ENCODE peak calls at places on chromosomes 16 and 17, in six cellular contexts. One of them, this sample, is unnamed.

GRCh38 chr16:17283022-17283421 is 187.7 kb downstream of the XYLT1 start:
- DNase-seq in body of pancreas: no peak
- DNase-seq in ovary: no peak
- DNase-seq in heart left ventricle: no peak
- DNase-seq in IMR-90: no peak
- DNase-seq in esophagus squamous epithelium: no peak
- DNase-seq in this sample: no peak

GRCh38 chr16:49278944-49279725 is 2.5 kb downstream of the CBLN1 start:
- DNase-seq in body of pancreas: no peak
- DNase-seq in ovary: no peak
- DNase-seq in heart left ventricle: no peak
- DNase-seq in IMR-90: no peak
- DNase-seq in esophagus squamous epithelium: no peak
- DNase-seq in this sample: no peak

GRCh38 chr17:12510535-12510934 is 155.2 kb upstream of the MYOCD start:
- DNase-seq in body of pancreas: no peak
- DNase-seq in ovary: no peak
- DNase-seq in heart left ventricle: no peak
- DNase-seq in IMR-90: peak
- DNase-seq in esophagus squamous epithelium: no peak
- DNase-seq in this sample: no peak

GRCh38 chr16:88754912-88755744 is 29.9 kb downstream of the PIEZO1 start:
- DNase-seq in body of pancreas: no peak
- DNase-seq in ovary: no peak
- DNase-seq in heart left ventricle: no peak
- DNase-seq in IMR-90: peak
- DNase-seq in esophagus squamous epithelium: no peak
- DNase-seq in this sample: no peak

GRCh38 chr17:66552381-66552780 is 250.0 kb downstream of the PRKCA start:
- DNase-seq in body of pancreas: no peak
- DNase-seq in ovary: no peak
- DNase-seq in heart left ventricle: no peak
- DNase-seq in IMR-90: no peak
- DNase-seq in esophagus squamous epithelium: no peak
- DNase-seq in this sample: no peak

GRCh38 chr16:67865318-67865717 is 7.5 kb upstream of the EDC4 start:
- DNase-seq in body of pancreas: peak
- DNase-seq in ovary: no peak
- DNase-seq in heart left ventricle: no peak
- DNase-seq in IMR-90: peak
- DNase-seq in esophagus squamous epithelium: no peak
- DNase-seq in this sample: no peak

GRCh38 chr16:51365715-51366114 is 214.6 kb upstream of the SALL1 start:
- DNase-seq in body of pancreas: no peak
- DNase-seq in ovary: no peak
- DNase-seq in heart left ventricle: no peak
- DNase-seq in IMR-90: no peak
- DNase-seq in esophagus squamous epithelium: no peak
- DNase-seq in this sample: no peak

GRCh38 chr16:85334718-85335583 is 222.7 kb upstream of the CIBAR2 start:
- DNase-seq in body of pancreas: peak
- DNase-seq in ovary: no peak
- DNase-seq in heart left ventricle: no peak
- DNase-seq in IMR-90: no peak
- DNase-seq in esophagus squamous epithelium: no peak
- DNase-seq in this sample: no peak

GRCh38 chr16:71201556-71201955 is 29.0 kb downstream of the HYDIN start:
- DNase-seq in body of pancreas: no peak
- DNase-seq in ovary: no peak
- DNase-seq in heart left ventricle: no peak
- DNase-seq in IMR-90: no peak
- DNase-seq in esophagus squamous epithelium: no peak
- DNase-seq in this sample: no peak

GRCh38 chr17:62704381-62704971 is 77.0 kb downstream of the MRC2 start:
- DNase-seq in body of pancreas: peak
- DNase-seq in ovary: peak
- DNase-seq in heart left ventricle: no peak
- DNase-seq in IMR-90: peak
- DNase-seq in esophagus squamous epithelium: no peak
- DNase-seq in this sample: peak

GRCh38 chr16:77986021-77986420 is 36.3 kb upstream of the CLEC3A start:
- DNase-seq in body of pancreas: no peak
- DNase-seq in ovary: no peak
- DNase-seq in heart left ventricle: no peak
- DNase-seq in IMR-90: no peak
- DNase-seq in esophagus squamous epithelium: no peak
- DNase-seq in this sample: no peak

GRCh38 chr17:36885161-36885735 is 52.0 kb upstream of the LHX1 start:
- DNase-seq in body of pancreas: no peak
- DNase-seq in ovary: no peak
- DNase-seq in heart left ventricle: no peak
- DNase-seq in IMR-90: no peak
- DNase-seq in esophagus squamous epithelium: no peak
- DNase-seq in this sample: peak

GRCh38 chr17:73360961-73361761 is 49.4 kb upstream of the CDC42EP4 start:
- DNase-seq in body of pancreas: no peak
- DNase-seq in ovary: no peak
- DNase-seq in heart left ventricle: no peak
- DNase-seq in IMR-90: no peak
- DNase-seq in esophagus squamous epithelium: no peak
- DNase-seq in this sample: no peak

GRCh38 chr17:45300060-45300751 is 16.6 kb downstream of the MAP3K14 start:
- DNase-seq in body of pancreas: no peak
- DNase-seq in ovary: no peak
- DNase-seq in heart left ventricle: peak
- DNase-seq in IMR-90: no peak
- DNase-seq in esophagus squamous epithelium: no peak
- DNase-seq in this sample: no peak

GRCh38 chr17:68768804-68769203 is 167.6 kb upstream of the FAM20A start:
- DNase-seq in body of pancreas: no peak
- DNase-seq in ovary: no peak
- DNase-seq in heart left ventricle: no peak
- DNase-seq in IMR-90: no peak
- DNase-seq in esophagus squamous epithelium: no peak
- DNase-seq in this sample: no peak

GRCh38 chr17:46167826-46168569 is 25.2 kb downstream of the KANSL1 start:
- DNase-seq in body of pancreas: no peak
- DNase-seq in ovary: no peak
- DNase-seq in heart left ventricle: no peak
- DNase-seq in IMR-90: peak
- DNase-seq in esophagus squamous epithelium: no peak
- DNase-seq in this sample: no peak

GRCh38 chr16:81164958-81165357 is 68.8 kb upstream of the GCSH start:
- DNase-seq in body of pancreas: no peak
- DNase-seq in ovary: no peak
- DNase-seq in heart left ventricle: no peak
- DNase-seq in IMR-90: no peak
- DNase-seq in esophagus squamous epithelium: no peak
- DNase-seq in this sample: no peak

GRCh38 chr16:5510819-5511370 is 413.3 kb upstream of the EEF2KMT start:
- DNase-seq in body of pancreas: no peak
- DNase-seq in ovary: no peak
- DNase-seq in heart left ventricle: no peak
- DNase-seq in IMR-90: no peak
- DNase-seq in esophagus squamous epithelium: no peak
- DNase-seq in this sample: no peak

GRCh38 chr17:4407851-4408250 is 25.9 kb upstream of the SPNS3 start:
- DNase-seq in body of pancreas: peak
- DNase-seq in ovary: no peak
- DNase-seq in heart left ventricle: no peak
- DNase-seq in IMR-90: no peak
- DNase-seq in esophagus squamous epithelium: no peak
- DNase-seq in this sample: no peak

GRCh38 chr17:10292057-10292931 is 80.5 kb downstream of the MYH13 start:
- DNase-seq in body of pancreas: no peak
- DNase-seq in ovary: no peak
- DNase-seq in heart left ventricle: peak
- DNase-seq in IMR-90: peak
- DNase-seq in esophagus squamous epithelium: no peak
- DNase-seq in this sample: no peak

GRCh38 chr16:84483882-84484565 is 20.4 kb downstream of the MEAK7 start:
- DNase-seq in body of pancreas: no peak
- DNase-seq in ovary: peak
- DNase-seq in heart left ventricle: no peak
- DNase-seq in IMR-90: no peak
- DNase-seq in esophagus squamous epithelium: no peak
- DNase-seq in this sample: no peak

GRCh38 chr17:62848334-62848733 is 40.2 kb upstream of the MARCHF10 start:
- DNase-seq in body of pancreas: no peak
- DNase-seq in ovary: no peak
- DNase-seq in heart left ventricle: no peak
- DNase-seq in IMR-90: no peak
- DNase-seq in esophagus squamous epithelium: no peak
- DNase-seq in this sample: no peak

GRCh38 chr16:14502932-14503741 is 126.9 kb downstream of the PARN start:
- DNase-seq in body of pancreas: no peak
- DNase-seq in ovary: no peak
- DNase-seq in heart left ventricle: no peak
- DNase-seq in IMR-90: peak
- DNase-seq in esophagus squamous epithelium: no peak
- DNase-seq in this sample: no peak

GRCh38 chr17:82202981-82203380 is 9.7 kb downstream of the CCDC57 start:
- DNase-seq in body of pancreas: no peak
- DNase-seq in ovary: no peak
- DNase-seq in heart left ventricle: no peak
- DNase-seq in IMR-90: no peak
- DNase-seq in esophagus squamous epithelium: no peak
- DNase-seq in this sample: no peak

GRCh38 chr16:29667755-29668154 is 4.7 kb downstream of the SPN start:
- DNase-seq in body of pancreas: no peak
- DNase-seq in ovary: no peak
- DNase-seq in heart left ventricle: no peak
- DNase-seq in IMR-90: no peak
- DNase-seq in esophagus squamous epithelium: no peak
- DNase-seq in this sample: no peak
- TF ChIP-seq POLR2A in body of pancreas: no peak
- TF ChIP-seq POLR2A in ovary: no peak
- TF ChIP-seq POLR2A in heart left ventricle: no peak
- TF ChIP-seq POLR2A in IMR-90: no peak
- TF ChIP-seq POLR2A in esophagus squamous epithelium: no peak
- TF ChIP-seq POLR2A in this sample: no peak

DNA sequence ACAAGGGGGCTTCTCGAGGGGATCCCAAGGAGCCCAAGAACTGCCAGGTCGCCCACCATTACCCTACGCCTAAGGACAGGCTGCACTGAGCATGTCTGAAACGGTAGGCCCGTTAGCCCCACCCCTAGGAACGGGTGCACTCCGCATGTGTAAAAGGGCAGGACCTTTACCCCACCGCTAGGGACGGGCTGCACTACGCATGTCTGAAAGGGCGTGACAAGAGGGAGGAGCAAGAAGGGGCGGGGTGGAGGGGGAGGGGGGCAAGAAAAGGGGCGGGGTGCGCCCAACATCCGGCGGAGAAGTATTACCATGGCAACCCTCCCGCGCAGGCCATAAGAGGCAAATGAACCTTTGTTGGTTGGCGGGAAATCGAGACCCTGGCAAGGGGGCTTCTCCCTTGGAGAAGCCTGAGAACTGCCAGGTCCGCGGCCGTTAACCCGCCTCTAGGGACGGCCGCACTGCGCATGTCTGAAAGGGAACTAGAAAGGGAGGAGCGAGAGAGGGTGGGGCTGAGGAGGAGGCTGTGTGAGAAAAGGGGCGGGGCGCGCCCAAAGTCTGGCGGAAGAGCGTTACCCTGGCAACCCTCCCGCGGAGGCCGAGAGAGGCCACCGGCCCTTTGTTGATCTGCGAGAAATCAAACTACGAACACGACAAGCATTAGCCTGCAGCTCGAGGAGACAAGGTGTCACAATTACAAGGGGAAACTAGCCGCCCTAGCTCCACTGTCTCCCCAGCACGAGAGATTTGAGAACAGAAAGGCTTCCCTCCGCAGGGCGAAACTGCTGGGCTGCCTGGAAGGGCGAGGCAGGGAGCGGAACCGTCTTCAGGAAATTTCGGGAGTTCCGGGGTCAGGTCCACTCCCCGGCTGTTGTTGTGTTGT is 2046.8 kb downstream of the TP53TG3F start:
- DNase-seq in body of pancreas: no peak
- DNase-seq in ovary: no peak
- DNase-seq in heart left ventricle: no peak
- DNase-seq in IMR-90: no peak
- DNase-seq in esophagus squamous epithelium: no peak
- DNase-seq in this sample: peak
- H3K27ac ChIP-seq in body of pancreas: no peak
- H3K27ac ChIP-seq in ovary: no peak
- H3K27ac ChIP-seq in heart left ventricle: no peak
- H3K27ac ChIP-seq in IMR-90: no peak
- H3K27ac ChIP-seq in esophagus squamous epithelium: no peak
- H3K27ac ChIP-seq in this sample: no peak

DNA sequence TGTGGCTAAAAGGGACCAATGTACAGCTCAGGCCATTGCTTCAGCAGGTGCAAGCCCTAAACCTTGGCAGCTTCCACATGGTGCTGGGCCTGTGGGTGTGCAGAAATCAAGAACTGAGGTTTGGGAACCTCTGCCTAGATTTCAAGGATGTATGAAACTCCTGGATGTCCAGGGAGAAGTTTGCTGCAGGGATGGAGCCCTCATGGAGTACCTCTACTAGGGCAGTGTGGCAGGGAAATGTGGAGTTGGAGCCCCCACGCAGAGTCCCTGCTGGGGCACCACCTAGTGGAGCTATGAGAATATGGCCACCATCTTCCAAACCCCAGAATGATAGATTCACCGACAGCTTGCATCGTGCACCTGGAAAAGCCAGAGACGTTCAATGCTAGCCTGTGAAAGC is 13.0 kb downstream of the EFCAB5 start:
- DNase-seq in body of pancreas: no peak
- DNase-seq in ovary: no peak
- DNase-seq in heart left ventricle: no peak
- DNase-seq in IMR-90: no peak
- DNase-seq in esophagus squamous epithelium: no peak
- DNase-seq in this sample: no peak
- TF ChIP-seq CTCF in body of pancreas: no peak
- TF ChIP-seq CTCF in ovary: no peak
- TF ChIP-seq CTCF in heart left ventricle: no peak
- TF ChIP-seq CTCF in IMR-90: no peak
- TF ChIP-seq CTCF in esophagus squamous epithelium: no peak
- TF ChIP-seq CTCF in this sample: no peak

GRCh38 chr17:44219636-44220210 is at the start of gene UBTF:
- DNase-seq in body of pancreas: peak
- DNase-seq in ovary: peak
- DNase-seq in heart left ventricle: peak
- DNase-seq in IMR-90: peak
- DNase-seq in esophagus squamous epithelium: no peak
- DNase-seq in this sample: peak

GRCh38 chr17:44221862-44222111 is 2.3 kb upstream of the UBTF start:
- DNase-seq in body of pancreas: no peak
- DNase-seq in ovary: no peak
- DNase-seq in heart left ventricle: peak
- DNase-seq in IMR-90: no peak
- DNase-seq in esophagus squamous epithelium: no peak
- DNase-seq in this sample: no peak

GRCh38 chr17:44219126-44219635 is 294 bp downstream of the UBTF start:
- DNase-seq in body of pancreas: peak
- DNase-seq in ovary: peak
- DNase-seq in heart left ventricle: peak
- DNase-seq in IMR-90: peak
- DNase-seq in esophagus squamous epithelium: no peak
- DNase-seq in this sample: peak

GRCh38 chr17:44221072-44221861 is 1.8 kb upstream of the UBTF start:
- DNase-seq in body of pancreas: peak
- DNase-seq in ovary: peak
- DNase-seq in heart left ventricle: peak
- DNase-seq in IMR-90: peak
- DNase-seq in esophagus squamous epithelium: no peak
- DNase-seq in this sample: peak

GRCh38 chr17:44220211-44221071 is 966 bp upstream of the UBTF start:
- DNase-seq in body of pancreas: peak
- DNase-seq in ovary: peak
- DNase-seq in heart left ventricle: peak
- DNase-seq in IMR-90: peak
- DNase-seq in esophagus squamous epithelium: no peak
- DNase-seq in this sample: peak
- TF ChIP-seq POLR2A in body of pancreas: peak
- TF ChIP-seq POLR2A in ovary: no peak
- TF ChIP-seq POLR2A in heart left ventricle: peak
- TF ChIP-seq POLR2A in IMR-90: no peak
- TF ChIP-seq POLR2A in esophagus squamous epithelium: no peak
- TF ChIP-seq POLR2A in this sample: no peak